ENCODE peak calls at places on chromosomes 3 and 15, in four cellular contexts. One of them, this sample, is unnamed.

GRCh38 chr15:24659622-24660021 is 16.0 kb upstream of the NPAP1 start:
- ATAC-seq in heart left ventricle: no peak
- ATAC-seq in left lobe of liver: no peak
- ATAC-seq in naive B cell: no peak
- ATAC-seq in this sample: no peak

GRCh38 chr15:73573572-73573971 is 59.6 kb downstream of the NPTN start:
- ATAC-seq in left lobe of liver: peak
- ATAC-seq in naive B cell: no peak
- ATAC-seq in heart left ventricle: peak
- ATAC-seq in this sample: no peak

GRCh38 chr15:81016253-81017068 is 15.7 kb downstream of the TLNRD1 start:
- ATAC-seq in heart left ventricle: peak
- ATAC-seq in left lobe of liver: peak
- ATAC-seq in naive B cell: no peak
- ATAC-seq in this sample: no peak

GRCh38 chr3:106092792-106093191 is 224.0 kb upstream of the CBLB start:
- ATAC-seq in left lobe of liver: no peak
- ATAC-seq in heart left ventricle: no peak
- ATAC-seq in naive B cell: no peak
- ATAC-seq in this sample: no peak

GRCh38 chr3:37806505-37807291 is 55.0 kb upstream of the CTDSPL start:
- ATAC-seq in left lobe of liver: peak
- ATAC-seq in naive B cell: no peak
- ATAC-seq in heart left ventricle: peak
- ATAC-seq in this sample: peak

GRCh38 chr3:106025151-106025722 is 156.4 kb upstream of the CBLB start:
- ATAC-seq in heart left ventricle: peak
- ATAC-seq in left lobe of liver: peak
- ATAC-seq in naive B cell: no peak
- ATAC-seq in this sample: no peak

GRCh38 chr3:194851941-194852340 is 166.3 kb downstream of the FAM43A start:
- ATAC-seq in heart left ventricle: no peak
- ATAC-seq in naive B cell: no peak
- ATAC-seq in left lobe of liver: no peak
- ATAC-seq in this sample: no peak

GRCh38 chr15:44596511-44597010 is 59.6 kb downstream of the EIF3J start:
- ATAC-seq in left lobe of liver: no peak
- ATAC-seq in naive B cell: no peak
- ATAC-seq in heart left ventricle: no peak
- ATAC-seq in this sample: no peak

GRCh38 chr15:90957105-90957790 is 2.6 kb downstream of the RCCD1 start:
- ATAC-seq in heart left ventricle: peak
- ATAC-seq in naive B cell: no peak
- ATAC-seq in left lobe of liver: peak
- ATAC-seq in this sample: no peak

GRCh38 chr3:61601831-61602230 is 40.5 kb downstream of the PTPRG start:
- ATAC-seq in naive B cell: no peak
- ATAC-seq in heart left ventricle: peak
- ATAC-seq in left lobe of liver: peak
- ATAC-seq in this sample: no peak

GRCh38 chr15:90413411-90414379 is 25.7 kb downstream of the IQGAP1 start:
- ATAC-seq in naive B cell: no peak
- ATAC-seq in heart left ventricle: peak
- ATAC-seq in left lobe of liver: no peak
- ATAC-seq in this sample: no peak

GRCh38 chr3:61594978-61595687 is 33.8 kb downstream of the PTPRG start:
- ATAC-seq in heart left ventricle: no peak
- ATAC-seq in naive B cell: no peak
- ATAC-seq in left lobe of liver: no peak
- ATAC-seq in this sample: no peak

GRCh38 chr3:62070891-62071290 is 302.5 kb downstream of the FEZF2 start:
- ATAC-seq in heart left ventricle: no peak
- ATAC-seq in left lobe of liver: no peak
- ATAC-seq in naive B cell: no peak
- ATAC-seq in this sample: no peak

GRCh38 chr15:70091649-70092461 is 5.9 kb downstream of the TLE3 start:
- ATAC-seq in heart left ventricle: no peak
- ATAC-seq in left lobe of liver: peak
- ATAC-seq in naive B cell: no peak
- ATAC-seq in this sample: no peak

GRCh38 chr3:49104052-49104426 is 518 bp downstream of the QARS1 start:
- ATAC-seq in heart left ventricle: no peak
- ATAC-seq in naive B cell: no peak
- ATAC-seq in left lobe of liver: no peak
- ATAC-seq in this sample: no peak

GRCh38 chr15:60407406-60407805 is 9.6 kb upstream of the ANXA2 start:
- ATAC-seq in left lobe of liver: no peak
- ATAC-seq in heart left ventricle: peak
- ATAC-seq in naive B cell: no peak
- ATAC-seq in this sample: no peak

GRCh38 chr3:119883461-119884160 is 101.7 kb downstream of the NR1I2 start:
- ATAC-seq in naive B cell: no peak
- ATAC-seq in heart left ventricle: no peak
- ATAC-seq in left lobe of liver: peak
- ATAC-seq in this sample: no peak

GRCh38 chr15:78044407-78045155 is 32.9 kb downstream of the TBC1D2B start:
- ATAC-seq in heart left ventricle: no peak
- ATAC-seq in naive B cell: no peak
- ATAC-seq in left lobe of liver: no peak
- ATAC-seq in this sample: no peak

GRCh38 chr3:28935141-28935540 is 345.7 kb upstream of the RBMS3 start:
- ATAC-seq in heart left ventricle: no peak
- ATAC-seq in left lobe of liver: no peak
- ATAC-seq in naive B cell: no peak
- ATAC-seq in this sample: no peak